ENCODE peak calls at places on chromosomes 6 and 20, in six cellular contexts. E is astrocyte of the spinal cord, F is GM13977, H is cardiac muscle cell, A is GM23338, U is HL-60. T is an unnamed sample.

GRCh38 chr6:11566609-11567008 is 29.1 kb downstream of the TMEM170B start:
- DNase-seq in U (no peak), E (no peak), A (no peak), H (no peak), F (no peak), T (no peak)

GRCh38 chr6:157789861-157790260 is 33.2 kb upstream of the SNX9 start:
- DNase-seq in F (no peak), U (no peak), E (no peak), H (no peak), A (peak; percentile 93), T (no peak)

GRCh38 chr6:3885262-3886036 is 36.3 kb downstream of the FAM50B start:
- DNase-seq in U (no peak), F (no peak), H (peak; percentile 33), A (peak; percentile 44), E (no peak), T (no peak)

GRCh38 chr20:51715028-51715872 is 52.9 kb downstream of the ATP9A start:
- DNase-seq in U (no peak), A (no peak), H (no peak), E (no peak), F (no peak), T (no peak)

GRCh38 chr20:46552460-46553420 is 2.3 kb upstream of the OCSTAMP start:
- DNase-seq in E (no peak), H (no peak), A (no peak), F (peak; percentile 72), U (peak; percentile 50), T (peak; percentile 73)

GRCh38 chr6:170174771-170175643 is 115.9 kb downstream of the DLL1 start:
- DNase-seq in F (no peak), A (no peak), E (no peak), U (no peak), H (no peak), T (no peak)

GRCh38 chr6:138030872-138031271 is 76.3 kb downstream of the PERP start:
- DNase-seq in U (no peak), A (no peak), H (no peak), F (no peak), E (no peak), T (no peak)

GRCh38 chr6:166165558-166166313 is 1.9 kb downstream of the TBXT start:
- DNase-seq in E (no peak), A (peak; percentile 31), F (no peak), H (no peak), U (no peak), T (no peak)

GRCh38 chr20:34709044-34709835 is 5.1 kb downstream of the TP53INP2 start:
- DNase-seq in F (peak; percentile 94), U (peak; percentile 63), A (peak; percentile 85), E (peak; percentile 74), H (peak; percentile 83), T (peak; percentile 91)

GRCh38 chr20:49603209-49603627 is 35.3 kb upstream of the PTGIS start:
- DNase-seq in E (peak; percentile 36), F (no peak), A (peak; percentile 71), H (peak; percentile 26), U (no peak), T (no peak)

GRCh38 chr6:24929255-24929654 is 6.5 kb downstream of the RIPOR2 start:
- DNase-seq in U (no peak), H (no peak), E (no peak), F (no peak), A (no peak), T (no peak)

GRCh38 chr6:10627800-10628199 is 66.6 kb downstream of the C6orf52 start:
- DNase-seq in H (no peak), A (no peak), F (no peak), U (no peak), E (no peak), T (no peak)

GRCh38 chr20:32470025-32470861 is 112.1 kb downstream of the ASXL1 start:
- DNase-seq in H (peak; percentile 38), E (peak; percentile 88), U (peak; percentile 60), F (peak; percentile 72), A (peak; percentile 87), T (no peak)

GRCh38 chr6:170074435-170074834 is 216.4 kb downstream of the DLL1 start:
- DNase-seq in U (no peak), A (no peak), E (no peak), H (no peak), F (no peak), T (no peak)

GRCh38 chr20:5821627-5822215 is 71.5 kb downstream of the SHLD1 start:
- DNase-seq in U (no peak), A (no peak), F (no peak), E (no peak), H (no peak), T (no peak)

GRCh38 chr6:79461205-79461604 is 76.0 kb downstream of the LCA5 start:
- DNase-seq in F (no peak), H (no peak), E (no peak), A (no peak), U (no peak), T (no peak)

GRCh38 chr20:5928831-5929715 is 21.3 kb downstream of the TRMT6 start:
- DNase-seq in H (no peak), U (no peak), A (no peak), F (no peak), E (no peak), T (no peak)

GRCh38 chr20:64137598-64138031 is 26.6 kb upstream of the MYT1 start:
- DNase-seq in U (no peak), E (no peak), H (no peak), A (no peak), F (no peak), T (no peak)

GRCh38 chr6:144334150-144334708 is 49.1 kb downstream of the UTRN start:
- DNase-seq in E (no peak), F (peak; percentile 40), U (peak; percentile 75), H (no peak), A (no peak), T (peak; percentile 45)

GRCh38 chr6:151001387-151002063 is 136.0 kb downstream of the MTHFD1L start:
- DNase-seq in A (peak; percentile 27), U (no peak), E (no peak), H (no peak), F (peak; percentile 30), T (peak; percentile 46)

GRCh38 chr6:170205126-170205525 is 85.8 kb downstream of the DLL1 start:
- DNase-seq in A (no peak), H (no peak), E (no peak), U (no peak), F (no peak), T (no peak)

GRCh38 chr20:61567204-61567603 is 315.1 kb downstream of the CDH4 start:
- DNase-seq in E (no peak), U (no peak), F (no peak), H (no peak), A (peak; percentile 34), T (no peak)

GRCh38 chr6:710601-711571 is 17.9 kb upstream of the EXOC2 start:
- DNase-seq in F (peak; percentile 86), U (peak; percentile 3), H (peak; percentile 66), A (peak; percentile 68), E (peak; percentile 78), T (peak; percentile 83)

GRCh38 chr6:33983109-33983475 is 162.8 kb downstream of the GRM4 start:
- DNase-seq in H (no peak), U (peak; percentile 41), E (no peak), A (no peak), F (no peak), T (no peak)

GRCh38 chr20:42125426-42125825 is 507.2 kb upstream of the CHD6 start:
- DNase-seq in F (no peak), A (no peak), U (no peak), H (no peak), E (no peak), T (no peak)

GRCh38 chr6:125201961-125202729 is 48.6 kb downstream of the TPD52L1 start:
- DNase-seq in U (no peak), A (no peak), F (no peak), H (no peak), E (peak; percentile 94), T (no peak)

GRCh38 chr20:33991498-33991897 is 2.2 kb upstream of the RALY start:
- DNase-seq in F (no peak), H (no peak), E (no peak), U (no peak), A (no peak), T (no peak)

GRCh38 chr20:1949711-1950110 is 44.1 kb downstream of the PDYN start:
- DNase-seq in A (no peak), U (no peak), E (no peak), H (no peak), F (no peak), T (no peak)

GRCh38 chr20:57598491-57598890 is 21.7 kb downstream of the ZBP1 start:
- DNase-seq in F (no peak), E (no peak), U (no peak), H (no peak), A (no peak), T (no peak)

GRCh38 chr6:158627940-158628211 is 16.7 kb downstream of the DYNLT1 start:
- DNase-seq in F (no peak), A (no peak), E (no peak), H (no peak), U (no peak), T (peak; percentile 18)

DNA sequence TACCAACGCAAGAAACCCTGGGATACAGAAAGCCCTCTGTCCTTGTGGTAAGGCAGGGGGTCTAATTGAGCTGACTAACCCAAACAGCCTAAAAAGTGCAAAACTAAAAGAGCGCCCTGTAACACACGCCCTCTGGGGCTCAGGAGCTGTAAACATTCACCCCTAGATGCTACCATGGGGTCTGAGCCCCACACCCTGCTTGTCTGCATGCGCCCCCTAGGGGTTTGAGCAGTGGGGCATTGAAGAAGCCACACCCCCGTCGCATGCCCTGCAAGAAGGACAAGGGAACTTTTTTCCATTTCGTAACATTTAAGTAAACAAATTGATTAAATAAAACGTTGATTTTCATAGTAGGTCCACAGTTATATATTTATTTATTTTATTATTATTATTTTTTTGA is 616.9 kb upstream of the MAN1A1 start:
- DNase-seq in A (peak; percentile 89), U (no peak), H (no peak), E (no peak), F (peak; percentile 5), T (peak; percentile 10)
- TF ChIP-seq CTCF in A (peak; percentile 86), U (peak; percentile 4), H (no peak), E (peak; percentile 9), F (peak; percentile 58), T (peak; percentile 24)

DNA sequence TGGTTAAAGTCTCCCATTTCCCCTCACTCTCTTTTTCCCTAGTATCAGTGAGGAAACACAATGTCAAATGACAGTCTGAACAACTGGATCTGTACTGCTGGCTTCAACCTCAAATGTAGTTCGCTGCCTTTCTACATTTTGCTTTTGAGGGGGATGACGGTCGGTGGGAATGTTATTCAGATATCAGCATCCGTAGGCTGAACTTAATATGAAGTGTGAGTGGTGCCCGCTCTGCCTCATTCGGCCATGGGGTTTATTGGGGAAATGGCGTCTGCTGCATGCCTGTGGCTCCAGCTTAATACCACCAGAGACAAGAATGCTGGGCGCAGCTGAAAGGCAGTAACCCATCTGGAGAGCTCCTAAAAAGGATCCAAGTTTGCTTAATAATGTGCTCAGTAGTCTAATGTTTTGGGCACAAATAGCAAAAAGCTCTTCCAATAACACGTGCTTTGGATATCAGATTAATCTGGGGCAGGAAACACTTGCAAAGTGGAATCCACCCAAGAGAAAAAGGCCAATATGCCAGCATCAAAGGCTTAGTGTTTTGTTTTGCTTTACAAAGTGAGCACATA is 273.0 kb upstream of the TAB2 start:
- DNase-seq in H (no peak), A (no peak), E (no peak), U (no peak), F (no peak), T (no peak)
- TF ChIP-seq CTCF in H (no peak), A (no peak), E (no peak), U (no peak), F (no peak), T (no peak)

GRCh38 chr20:9903048-9903651 is 64.3 kb upstream of the PAK5 start:
- DNase-seq in E (no peak), H (peak; percentile 44), A (peak; percentile 83), F (no peak), U (no peak), T (no peak)
- TF ChIP-seq CTCF in E (peak; percentile 63), H (peak; percentile 48), A (peak; percentile 80), F (peak; percentile 50), U (peak; percentile 46), T (peak; percentile 28)

GRCh38 chr20:62804021-62804631 is 509 bp upstream of the OGFR start:
- DNase-seq in F (no peak), H (no peak), A (no peak), E (no peak), U (no peak), T (no peak)
- TF ChIP-seq CTCF in F (peak; percentile 2), H (no peak), A (no peak), E (no peak), U (no peak), T (peak; percentile 2)